ENCODE peak calls at places on chromosomes 12 and 14, in five cellular contexts. One of them, this sample, is unnamed.
A peak's percentile ranks its signal among the peaks of the same experiment; 100 is the strongest.

GRCh38 chr14:92644166-92644565 is 104.3 kb downstream of the LGMN start:
- DNase-seq in GM10248: no peak
- DNase-seq in M059J: peak; percentile 86
- DNase-seq in GM18507: no peak
- DNase-seq in stimulated activated CD4-positive, alpha-beta T cell treated with anti-CD3 and anti-CD28 coated beads, Interleukin-15, amount 100 ng/mL, for 24 hours: no peak
- DNase-seq in this sample: peak; percentile 29

GRCh38 chr12:85804663-85805062 is 31.5 kb downstream of the RASSF9 start:
- DNase-seq in GM10248: no peak
- DNase-seq in GM18507: no peak
- DNase-seq in M059J: peak; percentile 61
- DNase-seq in stimulated activated CD4-positive, alpha-beta T cell treated with anti-CD3 and anti-CD28 coated beads, Interleukin-15, amount 100 ng/mL, for 24 hours: no peak
- DNase-seq in this sample: no peak

GRCh38 chr14:96309128-96309906 is 53.3 kb downstream of the BDKRB1 start:
- DNase-seq in GM10248: no peak
- DNase-seq in M059J: no peak
- DNase-seq in GM18507: no peak
- DNase-seq in stimulated activated CD4-positive, alpha-beta T cell treated with anti-CD3 and anti-CD28 coated beads, Interleukin-15, amount 100 ng/mL, for 24 hours: no peak
- DNase-seq in this sample: no peak

GRCh38 chr12:85996280-85996679 is 122.2 kb downstream of the NTS start:
- DNase-seq in M059J: peak; percentile 15
- DNase-seq in stimulated activated CD4-positive, alpha-beta T cell treated with anti-CD3 and anti-CD28 coated beads, Interleukin-15, amount 100 ng/mL, for 24 hours: no peak
- DNase-seq in GM18507: no peak
- DNase-seq in GM10248: no peak
- DNase-seq in this sample: no peak

GRCh38 chr12:124648710-124649384 is 81.4 kb upstream of the NCOR2 start:
- DNase-seq in M059J: no peak
- DNase-seq in stimulated activated CD4-positive, alpha-beta T cell treated with anti-CD3 and anti-CD28 coated beads, Interleukin-15, amount 100 ng/mL, for 24 hours: no peak
- DNase-seq in GM10248: no peak
- DNase-seq in GM18507: no peak
- DNase-seq in this sample: no peak

GRCh38 chr12:48017496-48017895 is 13.2 kb upstream of the COL2A1 start:
- DNase-seq in GM10248: no peak
- DNase-seq in stimulated activated CD4-positive, alpha-beta T cell treated with anti-CD3 and anti-CD28 coated beads, Interleukin-15, amount 100 ng/mL, for 24 hours: no peak
- DNase-seq in M059J: no peak
- DNase-seq in GM18507: no peak
- DNase-seq in this sample: no peak

GRCh38 chr12:107399061-107399460 is 286.5 kb upstream of the PWP1 start:
- DNase-seq in GM10248: no peak
- DNase-seq in M059J: peak; percentile 45
- DNase-seq in stimulated activated CD4-positive, alpha-beta T cell treated with anti-CD3 and anti-CD28 coated beads, Interleukin-15, amount 100 ng/mL, for 24 hours: no peak
- DNase-seq in GM18507: no peak
- DNase-seq in this sample: no peak

GRCh38 chr12:75756112-75756511 is 244.7 kb upstream of the KRR1 start:
- DNase-seq in GM10248: no peak
- DNase-seq in M059J: no peak
- DNase-seq in stimulated activated CD4-positive, alpha-beta T cell treated with anti-CD3 and anti-CD28 coated beads, Interleukin-15, amount 100 ng/mL, for 24 hours: no peak
- DNase-seq in GM18507: no peak
- DNase-seq in this sample: no peak

GRCh38 chr14:60651936-60652673 is 2.8 kb upstream of the SIX1 start:
- DNase-seq in M059J: no peak
- DNase-seq in GM18507: no peak
- DNase-seq in stimulated activated CD4-positive, alpha-beta T cell treated with anti-CD3 and anti-CD28 coated beads, Interleukin-15, amount 100 ng/mL, for 24 hours: peak; percentile 31
- DNase-seq in GM10248: no peak
- DNase-seq in this sample: peak; percentile 52

GRCh38 chr14:32366995-32367394 is 37.9 kb downstream of the AKAP6 start:
- DNase-seq in M059J: no peak
- DNase-seq in GM10248: no peak
- DNase-seq in stimulated activated CD4-positive, alpha-beta T cell treated with anti-CD3 and anti-CD28 coated beads, Interleukin-15, amount 100 ng/mL, for 24 hours: no peak
- DNase-seq in GM18507: no peak
- DNase-seq in this sample: no peak

GRCh38 chr12:125330645-125331341 is 265.6 kb downstream of the AACS start:
- DNase-seq in stimulated activated CD4-positive, alpha-beta T cell treated with anti-CD3 and anti-CD28 coated beads, Interleukin-15, amount 100 ng/mL, for 24 hours: peak; percentile 67
- DNase-seq in GM18507: peak; percentile 49
- DNase-seq in GM10248: peak; percentile 88
- DNase-seq in M059J: peak; percentile 20
- DNase-seq in this sample: peak; percentile 88

GRCh38 chr12:113240395-113240794 is 19.1 kb downstream of the TPCN1 start:
- DNase-seq in GM18507: no peak
- DNase-seq in stimulated activated CD4-positive, alpha-beta T cell treated with anti-CD3 and anti-CD28 coated beads, Interleukin-15, amount 100 ng/mL, for 24 hours: no peak
- DNase-seq in M059J: no peak
- DNase-seq in GM10248: peak; percentile 52
- DNase-seq in this sample: no peak

GRCh38 chr14:34331728-34332623 is 130.1 kb downstream of the SPTSSA start:
- DNase-seq in GM10248: peak; percentile 52
- DNase-seq in stimulated activated CD4-positive, alpha-beta T cell treated with anti-CD3 and anti-CD28 coated beads, Interleukin-15, amount 100 ng/mL, for 24 hours: peak; percentile 75
- DNase-seq in GM18507: no peak
- DNase-seq in M059J: peak; percentile 71
- DNase-seq in this sample: peak; percentile 63

GRCh38 chr14:68503186-68503825 is 289.6 kb downstream of the ZFP36L1 start:
- DNase-seq in stimulated activated CD4-positive, alpha-beta T cell treated with anti-CD3 and anti-CD28 coated beads, Interleukin-15, amount 100 ng/mL, for 24 hours: no peak
- DNase-seq in M059J: no peak
- DNase-seq in GM18507: no peak
- DNase-seq in GM10248: no peak
- DNase-seq in this sample: no peak

GRCh38 chr12:105561981-105562726 is 231.7 kb downstream of the C12orf75 start:
- DNase-seq in GM10248: no peak
- DNase-seq in M059J: peak; percentile 91
- DNase-seq in stimulated activated CD4-positive, alpha-beta T cell treated with anti-CD3 and anti-CD28 coated beads, Interleukin-15, amount 100 ng/mL, for 24 hours: no peak
- DNase-seq in GM18507: no peak
- DNase-seq in this sample: peak; percentile 35

GRCh38 chr12:67477682-67478265 is 170.8 kb upstream of the DYRK2 start:
- DNase-seq in M059J: peak; percentile 66
- DNase-seq in GM18507: no peak
- DNase-seq in stimulated activated CD4-positive, alpha-beta T cell treated with anti-CD3 and anti-CD28 coated beads, Interleukin-15, amount 100 ng/mL, for 24 hours: no peak
- DNase-seq in GM10248: no peak
- DNase-seq in this sample: no peak

GRCh38 chr12:122888232-122888752 is 7.6 kb downstream of the VPS37B start:
- DNase-seq in M059J: peak; percentile 85
- DNase-seq in GM18507: no peak
- DNase-seq in stimulated activated CD4-positive, alpha-beta T cell treated with anti-CD3 and anti-CD28 coated beads, Interleukin-15, amount 100 ng/mL, for 24 hours: peak; percentile 40
- DNase-seq in GM10248: peak; percentile 54
- DNase-seq in this sample: no peak

GRCh38 chr14:71574976-71575375 is 357.3 kb upstream of the RGS6 start:
- DNase-seq in GM10248: no peak
- DNase-seq in M059J: peak; percentile 81
- DNase-seq in GM18507: no peak
- DNase-seq in stimulated activated CD4-positive, alpha-beta T cell treated with anti-CD3 and anti-CD28 coated beads, Interleukin-15, amount 100 ng/mL, for 24 hours: no peak
- DNase-seq in this sample: no peak

This sample was measured in left lung.